ENCODE peak calls at places on chromosomes 5 and 9, in nine cellular contexts. One of them, this sample, is unnamed.

GRCh38 chr5:131209506-131210191 is 38.9 kb downstream of the LYRM7 start:
- DNase-seq in H9: no peak
- DNase-seq in Calu3: peak
- DNase-seq in cardiac septum: no peak
- DNase-seq in endothelial cell: no peak
- DNase-seq in right atrium auricular region: no peak
- DNase-seq in substantia nigra: no peak
- DNase-seq in GM12865: peak
- DNase-seq in GM23248: no peak
- DNase-seq in this sample: no peak

GRCh38 chr5:72653586-72653985 is 146.4 kb upstream of the ZNF366 start:
- DNase-seq in Calu3: no peak
- DNase-seq in cardiac septum: no peak
- DNase-seq in substantia nigra: no peak
- DNase-seq in GM23248: no peak
- DNase-seq in GM12865: no peak
- DNase-seq in endothelial cell: no peak
- DNase-seq in right atrium auricular region: no peak
- DNase-seq in H9: no peak
- DNase-seq in this sample: no peak

GRCh38 chr9:35726876-35727438 is 5.0 kb downstream of the TLN1 start:
- DNase-seq in H9: peak
- DNase-seq in GM23248: peak
- DNase-seq in endothelial cell: no peak
- DNase-seq in Calu3: no peak
- DNase-seq in substantia nigra: no peak
- DNase-seq in right atrium auricular region: no peak
- DNase-seq in GM12865: peak
- DNase-seq in cardiac septum: no peak
- DNase-seq in this sample: peak

GRCh38 chr5:127870914-127871313 is 167.7 kb downstream of the CCDC192 start:
- DNase-seq in GM23248: peak
- DNase-seq in GM12865: peak
- DNase-seq in cardiac septum: peak
- DNase-seq in endothelial cell: no peak
- DNase-seq in substantia nigra: no peak
- DNase-seq in H9: no peak
- DNase-seq in right atrium auricular region: peak
- DNase-seq in Calu3: no peak
- DNase-seq in this sample: no peak

GRCh38 chr9:116817762-116818161 is 130.7 kb downstream of the TRIM32 start:
- DNase-seq in Calu3: no peak
- DNase-seq in GM12865: peak
- DNase-seq in cardiac septum: no peak
- DNase-seq in GM23248: no peak
- DNase-seq in H9: no peak
- DNase-seq in substantia nigra: no peak
- DNase-seq in right atrium auricular region: no peak
- DNase-seq in endothelial cell: no peak
- DNase-seq in this sample: no peak

GRCh38 chr5:134451618-134452505 is 40.2 kb upstream of the CDKN2AIPNL start:
- DNase-seq in Calu3: peak
- DNase-seq in GM23248: peak
- DNase-seq in cardiac septum: peak
- DNase-seq in endothelial cell: no peak
- DNase-seq in GM12865: no peak
- DNase-seq in right atrium auricular region: peak
- DNase-seq in H9: no peak
- DNase-seq in substantia nigra: no peak
- DNase-seq in this sample: no peak

GRCh38 chr9:72589684-72590555 is 68.5 kb downstream of the TMC1 start:
- DNase-seq in substantia nigra: no peak
- DNase-seq in GM23248: peak
- DNase-seq in endothelial cell: no peak
- DNase-seq in GM12865: no peak
- DNase-seq in right atrium auricular region: no peak
- DNase-seq in H9: no peak
- DNase-seq in cardiac septum: no peak
- DNase-seq in Calu3: no peak
- DNase-seq in this sample: no peak

GRCh38 chr5:24712047-24712446 is 67.3 kb upstream of the CDH10 start:
- DNase-seq in substantia nigra: no peak
- DNase-seq in GM12865: no peak
- DNase-seq in endothelial cell: no peak
- DNase-seq in cardiac septum: no peak
- DNase-seq in Calu3: no peak
- DNase-seq in GM23248: no peak
- DNase-seq in right atrium auricular region: no peak
- DNase-seq in H9: no peak
- DNase-seq in this sample: no peak

GRCh38 chr5:66987126-66987525 is 209.5 kb downstream of the CD180 start:
- DNase-seq in GM12865: no peak
- DNase-seq in GM23248: peak
- DNase-seq in endothelial cell: no peak
- DNase-seq in Calu3: no peak
- DNase-seq in cardiac septum: no peak
- DNase-seq in H9: no peak
- DNase-seq in substantia nigra: no peak
- DNase-seq in right atrium auricular region: no peak
- DNase-seq in this sample: no peak

GRCh38 chr5:178205010-178205748 is 846 bp downstream of the HNRNPAB start:
- DNase-seq in right atrium auricular region: peak
- DNase-seq in endothelial cell: peak
- DNase-seq in substantia nigra: no peak
- DNase-seq in H9: peak
- DNase-seq in GM23248: peak
- DNase-seq in Calu3: peak
- DNase-seq in cardiac septum: peak
- DNase-seq in GM12865: peak
- DNase-seq in this sample: peak

GRCh38 chr5:150599281-150599680 is 41.2 kb upstream of the SYNPO start:
- DNase-seq in right atrium auricular region: no peak
- DNase-seq in GM23248: no peak
- DNase-seq in H9: no peak
- DNase-seq in cardiac septum: no peak
- DNase-seq in substantia nigra: no peak
- DNase-seq in endothelial cell: no peak
- DNase-seq in Calu3: no peak
- DNase-seq in GM12865: no peak
- DNase-seq in this sample: no peak

GRCh38 chr5:96609369-96609768 is 52.8 kb upstream of the CAST start:
- DNase-seq in endothelial cell: no peak
- DNase-seq in cardiac septum: no peak
- DNase-seq in substantia nigra: no peak
- DNase-seq in H9: no peak
- DNase-seq in GM23248: peak
- DNase-seq in GM12865: no peak
- DNase-seq in Calu3: no peak
- DNase-seq in right atrium auricular region: no peak
- DNase-seq in this sample: no peak

GRCh38 chr5:35002459-35002858 is 45.3 kb downstream of the AGXT2 start:
- DNase-seq in Calu3: no peak
- DNase-seq in substantia nigra: no peak
- DNase-seq in cardiac septum: no peak
- DNase-seq in H9: no peak
- DNase-seq in GM12865: no peak
- DNase-seq in right atrium auricular region: no peak
- DNase-seq in GM23248: no peak
- DNase-seq in endothelial cell: no peak
- DNase-seq in this sample: no peak

GRCh38 chr9:107626118-107626517 is 136.5 kb upstream of the KLF4 start:
- DNase-seq in right atrium auricular region: no peak
- DNase-seq in substantia nigra: no peak
- DNase-seq in cardiac septum: no peak
- DNase-seq in Calu3: no peak
- DNase-seq in GM12865: peak
- DNase-seq in endothelial cell: no peak
- DNase-seq in H9: no peak
- DNase-seq in GM23248: no peak
- DNase-seq in this sample: no peak

GRCh38 chr5:78893959-78894676 is 91.0 kb downstream of the ARSB start:
- DNase-seq in Calu3: no peak
- DNase-seq in substantia nigra: no peak
- DNase-seq in H9: no peak
- DNase-seq in cardiac septum: no peak
- DNase-seq in GM12865: peak
- DNase-seq in right atrium auricular region: no peak
- DNase-seq in GM23248: no peak
- DNase-seq in endothelial cell: no peak
- DNase-seq in this sample: no peak

GRCh38 chr9:89544280-89544664 is 46.4 kb upstream of the SEMA4D start:
- DNase-seq in right atrium auricular region: no peak
- DNase-seq in Calu3: no peak
- DNase-seq in H9: peak
- DNase-seq in substantia nigra: no peak
- DNase-seq in cardiac septum: no peak
- DNase-seq in GM23248: no peak
- DNase-seq in GM12865: no peak
- DNase-seq in endothelial cell: no peak
- DNase-seq in this sample: no peak

GRCh38 chr5:40680741-40681350 is 1.1 kb downstream of the PTGER4 start:
- DNase-seq in right atrium auricular region: no peak
- DNase-seq in Calu3: peak
- DNase-seq in GM12865: peak
- DNase-seq in endothelial cell: no peak
- DNase-seq in cardiac septum: peak
- DNase-seq in GM23248: no peak
- DNase-seq in substantia nigra: no peak
- DNase-seq in H9: peak
- DNase-seq in this sample: no peak

GRCh38 chr5:94375801-94376200 is 242.6 kb downstream of the KIAA0825 start:
- DNase-seq in substantia nigra: no peak
- DNase-seq in GM12865: no peak
- DNase-seq in H9: no peak
- DNase-seq in GM23248: peak
- DNase-seq in endothelial cell: no peak
- DNase-seq in Calu3: peak
- DNase-seq in cardiac septum: no peak
- DNase-seq in right atrium auricular region: no peak
- DNase-seq in this sample: no peak

GRCh38 chr9:137051145-137051724 is 2.6 kb downstream of the ENTPD2 start:
- DNase-seq in cardiac septum: no peak
- DNase-seq in Calu3: no peak
- DNase-seq in endothelial cell: no peak
- DNase-seq in GM23248: no peak
- DNase-seq in GM12865: no peak
- DNase-seq in right atrium auricular region: no peak
- DNase-seq in H9: no peak
- DNase-seq in substantia nigra: no peak
- DNase-seq in this sample: no peak

GRCh38 chr5:134724872-134725271 is 13.5 kb upstream of the CAMLG start:
- DNase-seq in right atrium auricular region: no peak
- DNase-seq in GM12865: no peak
- DNase-seq in Calu3: no peak
- DNase-seq in endothelial cell: no peak
- DNase-seq in cardiac septum: no peak
- DNase-seq in substantia nigra: no peak
- DNase-seq in GM23248: no peak
- DNase-seq in H9: no peak
- DNase-seq in this sample: no peak

GRCh38 chr5:157100140-157100679 is 8.6 kb downstream of the HAVCR2 start:
- DNase-seq in substantia nigra: no peak
- DNase-seq in H9: no peak
- DNase-seq in GM12865: no peak
- DNase-seq in endothelial cell: no peak
- DNase-seq in Calu3: no peak
- DNase-seq in right atrium auricular region: no peak
- DNase-seq in GM23248: peak
- DNase-seq in cardiac septum: no peak
- DNase-seq in this sample: no peak

GRCh38 chr9:9783211-9783610 is 829.6 kb downstream of the PTPRD start:
- DNase-seq in endothelial cell: no peak
- DNase-seq in GM23248: no peak
- DNase-seq in cardiac septum: no peak
- DNase-seq in Calu3: no peak
- DNase-seq in GM12865: no peak
- DNase-seq in substantia nigra: no peak
- DNase-seq in right atrium auricular region: no peak
- DNase-seq in H9: no peak
- DNase-seq in this sample: no peak

GRCh38 chr9:108445431-108446018 is 410.3 kb downstream of the ACTL7B start:
- DNase-seq in H9: no peak
- DNase-seq in GM23248: no peak
- DNase-seq in right atrium auricular region: no peak
- DNase-seq in cardiac septum: no peak
- DNase-seq in Calu3: no peak
- DNase-seq in endothelial cell: no peak
- DNase-seq in GM12865: no peak
- DNase-seq in substantia nigra: peak
- DNase-seq in this sample: no peak

GRCh38 chr5:147756566-147756965 is 26.0 kb downstream of the JAKMIP2 start:
- DNase-seq in cardiac septum: no peak
- DNase-seq in right atrium auricular region: no peak
- DNase-seq in endothelial cell: no peak
- DNase-seq in GM23248: no peak
- DNase-seq in GM12865: no peak
- DNase-seq in substantia nigra: no peak
- DNase-seq in Calu3: no peak
- DNase-seq in H9: no peak
- DNase-seq in this sample: no peak

GRCh38 chr9:126225611-126226609 is 100.7 kb upstream of the MVB12B start:
- DNase-seq in Calu3: no peak
- DNase-seq in H9: peak
- DNase-seq in endothelial cell: no peak
- DNase-seq in GM12865: no peak
- DNase-seq in right atrium auricular region: no peak
- DNase-seq in cardiac septum: no peak
- DNase-seq in substantia nigra: no peak
- DNase-seq in GM23248: no peak
- DNase-seq in this sample: no peak

GRCh38 chr9:6106576-6107339 is 91.3 kb upstream of the RANBP6 start:
- DNase-seq in right atrium auricular region: no peak
- DNase-seq in GM12865: peak
- DNase-seq in cardiac septum: no peak
- DNase-seq in GM23248: peak
- DNase-seq in Calu3: peak
- DNase-seq in substantia nigra: no peak
- DNase-seq in endothelial cell: peak
- DNase-seq in H9: peak
- DNase-seq in this sample: peak

GRCh38 chr5:176570044-176570443 is 20.9 kb downstream of the CDHR2 start:
- DNase-seq in substantia nigra: no peak
- DNase-seq in endothelial cell: no peak
- DNase-seq in right atrium auricular region: no peak
- DNase-seq in H9: no peak
- DNase-seq in GM12865: no peak
- DNase-seq in Calu3: no peak
- DNase-seq in cardiac septum: no peak
- DNase-seq in GM23248: peak
- DNase-seq in this sample: no peak

GRCh38 chr9:136546697-136547481 is 1.0 kb upstream of the NOTCH1 start:
- DNase-seq in GM23248: peak
- DNase-seq in H9: peak
- DNase-seq in substantia nigra: no peak
- DNase-seq in Calu3: peak
- DNase-seq in cardiac septum: peak
- DNase-seq in endothelial cell: no peak
- DNase-seq in right atrium auricular region: peak
- DNase-seq in GM12865: peak
- DNase-seq in this sample: peak

GRCh38 chr5:82601862-82602261 is 323.7 kb upstream of the RPS23 start:
- DNase-seq in Calu3: no peak
- DNase-seq in H9: no peak
- DNase-seq in GM23248: no peak
- DNase-seq in GM12865: no peak
- DNase-seq in right atrium auricular region: no peak
- DNase-seq in cardiac septum: no peak
- DNase-seq in substantia nigra: no peak
- DNase-seq in endothelial cell: no peak
- DNase-seq in this sample: no peak

GRCh38 chr5:134436523-134437339 is 25.1 kb upstream of the CDKN2AIPNL start:
- DNase-seq in right atrium auricular region: peak
- DNase-seq in cardiac septum: peak
- DNase-seq in GM23248: peak
- DNase-seq in substantia nigra: no peak
- DNase-seq in H9: peak
- DNase-seq in Calu3: peak
- DNase-seq in endothelial cell: peak
- DNase-seq in GM12865: peak
- DNase-seq in this sample: peak

GRCh38 chr5:65730910-65731309 is 8.9 kb downstream of the NLN start:
- DNase-seq in GM23248: peak
- DNase-seq in GM12865: no peak
- DNase-seq in H9: no peak
- DNase-seq in endothelial cell: no peak
- DNase-seq in right atrium auricular region: no peak
- DNase-seq in substantia nigra: no peak
- DNase-seq in cardiac septum: no peak
- DNase-seq in Calu3: no peak
- DNase-seq in this sample: no peak